ENCODE peak calls at places on chromosomes 13 and 19, in four cellular contexts. One of them, this sample, is unnamed.

GRCh38 chr19:3655402-3656072 is 28.9 kb upstream of the CACTIN start:
- DNase-seq in A549: no peak
- DNase-seq in nephron progenitor cell: no peak
- DNase-seq in HCT116: no peak
- DNase-seq in this sample: peak; percentile 52

GRCh38 chr19:29667941-29668340 is 2.7 kb downstream of the PLEKHF1 start:
- DNase-seq in A549: no peak
- DNase-seq in nephron progenitor cell: no peak
- DNase-seq in HCT116: no peak
- DNase-seq in this sample: no peak

GRCh38 chr19:12247644-12248222 is 47.0 kb downstream of the ZNF44 start:
- DNase-seq in A549: no peak
- DNase-seq in nephron progenitor cell: no peak
- DNase-seq in HCT116: no peak
- DNase-seq in this sample: no peak

GRCh38 chr19:3721900-3722442 is 13.8 kb downstream of the TJP3 start:
- DNase-seq in A549: no peak
- DNase-seq in nephron progenitor cell: no peak
- DNase-seq in HCT116: no peak
- DNase-seq in this sample: no peak

GRCh38 chr19:13920940-13921744 is 15.1 kb downstream of the CC2D1A start:
- DNase-seq in A549: peak; percentile 76
- DNase-seq in nephron progenitor cell: no peak
- DNase-seq in HCT116: peak; percentile 39
- DNase-seq in this sample: no peak

GRCh38 chr19:48403606-48404005 is 10.1 kb downstream of the GRIN2D start:
- DNase-seq in A549: peak; percentile 78
- DNase-seq in nephron progenitor cell: no peak
- DNase-seq in HCT116: no peak
- DNase-seq in this sample: no peak

GRCh38 chr19:15671891-15672579 is 852 bp upstream of the CYP4F12 start:
- DNase-seq in A549: no peak
- DNase-seq in nephron progenitor cell: no peak
- DNase-seq in HCT116: no peak
- DNase-seq in this sample: no peak

GRCh38 chr19:43315851-43316250 is 37.6 kb upstream of the CD177 start:
- DNase-seq in A549: no peak
- DNase-seq in nephron progenitor cell: no peak
- DNase-seq in HCT116: no peak
- DNase-seq in this sample: no peak

GRCh38 chr13:95355491-95355890 is 54.2 kb upstream of the ABCC4 start:
- DNase-seq in A549: no peak
- DNase-seq in nephron progenitor cell: no peak
- DNase-seq in HCT116: no peak
- DNase-seq in this sample: no peak

GRCh38 chr13:109655611-109656010 is 130.8 kb downstream of the IRS2 start:
- DNase-seq in A549: no peak
- DNase-seq in nephron progenitor cell: no peak
- DNase-seq in HCT116: no peak
- DNase-seq in this sample: no peak

GRCh38 chr13:97352815-97353214 is 81.2 kb upstream of the RAP2A start:
- DNase-seq in A549: no peak
- DNase-seq in nephron progenitor cell: no peak
- DNase-seq in HCT116: no peak
- DNase-seq in this sample: no peak

GRCh38 chr13:76222511-76222910 is 586.4 kb downstream of the LMO7 start:
- DNase-seq in A549: no peak
- DNase-seq in nephron progenitor cell: no peak
- DNase-seq in HCT116: no peak
- DNase-seq in this sample: no peak

GRCh38 chr19:5002143-5002542 is 33.2 kb downstream of the KDM4B start:
- DNase-seq in A549: peak; percentile 27
- DNase-seq in nephron progenitor cell: no peak
- DNase-seq in HCT116: peak; percentile 16
- DNase-seq in this sample: no peak

GRCh38 chr19:49591731-49592485 is 926 bp downstream of the PRR12 start:
- DNase-seq in A549: peak; percentile 87
- DNase-seq in nephron progenitor cell: peak; percentile 62
- DNase-seq in HCT116: no peak
- DNase-seq in this sample: no peak

GRCh38 chr13:82933986-82934385 is 948.3 kb downstream of the SLITRK1 start:
- DNase-seq in A549: no peak
- DNase-seq in nephron progenitor cell: no peak
- DNase-seq in HCT116: no peak
- DNase-seq in this sample: no peak

GRCh38 chr13:76868451-76868850 is 17.8 kb downstream of the KCTD12 start:
- DNase-seq in A549: no peak
- DNase-seq in nephron progenitor cell: no peak
- DNase-seq in HCT116: no peak
- DNase-seq in this sample: no peak

GRCh38 chr13:84352946-84353345 is 470.7 kb upstream of the SLITRK1 start:
- DNase-seq in A549: no peak
- DNase-seq in nephron progenitor cell: no peak
- DNase-seq in HCT116: no peak
- DNase-seq in this sample: no peak

GRCh38 chr13:46058268-46058667 is 5.7 kb upstream of the ZC3H13 start:
- DNase-seq in A549: no peak
- DNase-seq in nephron progenitor cell: no peak
- DNase-seq in HCT116: no peak
- DNase-seq in this sample: no peak

GRCh38 chr13:28754698-28755545 is 36.2 kb upstream of the SLC46A3 start:
- DNase-seq in A549: peak; percentile 40
- DNase-seq in nephron progenitor cell: no peak
- DNase-seq in HCT116: peak; percentile 19
- DNase-seq in this sample: no peak
- TF ChIP-seq CTCF in A549: no peak
- TF ChIP-seq CTCF in nephron progenitor cell: no peak
- TF ChIP-seq CTCF in HCT116: peak; percentile 11
- TF ChIP-seq CTCF in this sample: no peak

GRCh38 chr19:22545751-22546150 is 88.4 kb upstream of the ZNF492 start:
- DNase-seq in A549: peak; percentile 27
- DNase-seq in nephron progenitor cell: peak; percentile 8
- DNase-seq in HCT116: peak; percentile 8
- DNase-seq in this sample: no peak
- TF ChIP-seq CTCF in A549: no peak
- TF ChIP-seq CTCF in nephron progenitor cell: peak; percentile 8
- TF ChIP-seq CTCF in HCT116: peak; percentile 49
- TF ChIP-seq CTCF in this sample: no peak

GRCh38 chr19:54159352-54160181 is at the start of gene LENG1:
- DNase-seq in A549: peak; percentile 100
- DNase-seq in nephron progenitor cell: peak; percentile 97
- DNase-seq in HCT116: peak; percentile 100
- DNase-seq in this sample: peak; percentile 100
- TF ChIP-seq CTCF in A549: no peak
- TF ChIP-seq CTCF in nephron progenitor cell: peak; percentile 15
- TF ChIP-seq CTCF in HCT116: peak; percentile 11
- TF ChIP-seq CTCF in this sample: peak; percentile 15

DNA sequence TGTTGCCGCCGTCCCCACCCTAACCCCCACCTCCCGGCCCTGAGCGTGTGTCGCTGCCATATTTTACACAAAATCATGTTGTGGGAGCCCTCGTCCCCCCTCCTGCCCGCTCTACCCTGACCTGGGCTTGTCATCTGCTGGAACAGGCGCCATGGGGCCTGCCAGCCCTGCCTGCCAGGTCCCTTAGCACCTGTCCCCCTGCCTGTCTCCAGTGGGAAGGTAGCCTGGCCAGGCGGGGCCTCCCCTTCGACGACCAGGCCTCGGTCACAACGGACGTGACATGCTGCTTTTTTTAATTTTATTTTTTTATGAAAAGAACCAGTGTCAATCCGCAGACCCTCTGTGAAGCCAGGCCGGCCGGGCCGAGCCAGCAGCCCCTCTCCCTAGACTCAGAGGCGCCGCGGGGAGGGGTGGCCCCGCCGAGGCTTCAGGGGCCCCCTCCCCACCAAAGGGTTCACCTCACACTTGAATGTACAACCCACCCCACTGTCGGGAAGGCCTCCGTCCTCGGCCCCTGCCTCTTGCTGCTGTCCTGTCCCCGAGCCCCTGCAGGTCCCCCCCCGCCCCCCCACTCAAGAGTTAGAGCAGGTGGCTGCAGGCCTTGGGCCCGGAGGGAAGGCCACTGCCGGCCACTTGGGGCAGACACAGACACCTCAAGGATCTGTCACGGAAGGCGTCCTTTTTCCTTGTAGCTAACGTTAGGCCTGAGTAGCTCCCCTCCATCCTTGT is 6.4 kb downstream of the YIPF2 start:
- DNase-seq in A549: no peak
- DNase-seq in nephron progenitor cell: no peak
- DNase-seq in HCT116: no peak
- DNase-seq in this sample: no peak
- TF ChIP-seq CTCF in A549: no peak
- TF ChIP-seq CTCF in nephron progenitor cell: no peak
- TF ChIP-seq CTCF in HCT116: no peak
- TF ChIP-seq CTCF in this sample: no peak

GRCh38 chr19:38529610-38530009 is 88.1 kb downstream of the MAP4K1 start:
- DNase-seq in A549: no peak
- DNase-seq in nephron progenitor cell: no peak
- DNase-seq in HCT116: no peak
- DNase-seq in this sample: no peak
- TF ChIP-seq CTCF in A549: no peak
- TF ChIP-seq CTCF in nephron progenitor cell: no peak
- TF ChIP-seq CTCF in HCT116: no peak
- TF ChIP-seq CTCF in this sample: no peak

DNA sequence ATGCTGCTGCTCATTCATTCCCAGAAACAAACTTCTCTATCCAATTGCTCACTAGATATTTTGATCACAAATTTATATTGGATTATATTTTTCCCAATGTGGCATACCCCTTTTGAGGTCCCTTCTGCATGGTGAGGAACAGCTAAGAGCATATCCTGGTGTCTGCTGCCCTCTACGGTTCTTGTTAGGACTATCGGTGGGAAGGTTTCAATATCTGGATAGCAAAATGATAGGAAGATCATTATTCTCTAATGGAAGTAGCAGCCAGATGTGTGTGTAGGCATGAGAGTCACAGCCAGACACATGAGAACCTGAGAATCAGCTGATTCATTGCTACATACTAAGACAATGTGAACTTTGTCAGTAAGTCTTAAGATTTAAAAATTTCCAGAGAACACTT is 1422.4 kb upstream of the MIR17HG start:
- DNase-seq in A549: peak; percentile 30
- DNase-seq in nephron progenitor cell: peak; percentile 16
- DNase-seq in HCT116: peak; percentile 10
- DNase-seq in this sample: no peak
- TF ChIP-seq CTCF in A549: peak; percentile 38
- TF ChIP-seq CTCF in nephron progenitor cell: peak; percentile 48
- TF ChIP-seq CTCF in HCT116: peak; percentile 37
- TF ChIP-seq CTCF in this sample: peak; percentile 31

DNA sequence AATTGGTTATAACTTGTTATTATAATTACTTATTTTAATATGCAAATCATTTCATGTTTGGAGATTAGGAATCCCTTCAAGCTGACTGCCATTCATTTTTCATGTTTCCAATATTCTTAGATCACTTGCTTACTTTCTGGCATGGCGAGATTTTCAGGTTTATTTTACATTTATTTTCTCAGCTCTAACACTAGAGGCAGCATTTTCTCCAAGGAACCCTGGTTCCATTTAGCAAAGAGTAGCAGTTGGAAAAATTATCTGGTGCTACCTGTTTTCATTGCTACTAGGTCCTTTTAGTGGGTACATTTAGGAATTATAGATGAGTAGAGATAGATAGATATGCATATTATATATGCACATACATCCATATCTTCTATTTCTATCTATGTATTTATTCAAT is 90.9 kb upstream of the TRPC4 start:
- DNase-seq in A549: no peak
- DNase-seq in nephron progenitor cell: no peak
- DNase-seq in HCT116: no peak
- DNase-seq in this sample: no peak
- TF ChIP-seq CTCF in A549: peak; percentile 7
- TF ChIP-seq CTCF in nephron progenitor cell: peak; percentile 10
- TF ChIP-seq CTCF in HCT116: no peak
- TF ChIP-seq CTCF in this sample: no peak

GRCh38 chr13:53781941-53782340 is 753.3 kb downstream of the OLFM4 start:
- DNase-seq in A549: no peak
- DNase-seq in nephron progenitor cell: peak; percentile 8
- DNase-seq in HCT116: no peak
- DNase-seq in this sample: no peak
- TF ChIP-seq CTCF in A549: no peak
- TF ChIP-seq CTCF in nephron progenitor cell: no peak
- TF ChIP-seq CTCF in HCT116: no peak
- TF ChIP-seq CTCF in this sample: no peak

GRCh38 chr19:47310819-47311218 is 1.2 kb downstream of the C5AR1 start:
- DNase-seq in A549: peak; percentile 89
- DNase-seq in nephron progenitor cell: no peak
- DNase-seq in HCT116: no peak
- DNase-seq in this sample: no peak

GRCh38 chr19:47316513-47316912 is 6.9 kb downstream of the C5AR1 start:
- DNase-seq in A549: no peak
- DNase-seq in nephron progenitor cell: no peak
- DNase-seq in HCT116: no peak
- DNase-seq in this sample: no peak

GRCh38 chr19:47313754-47314133 is 4.1 kb downstream of the C5AR1 start:
- DNase-seq in A549: no peak
- DNase-seq in nephron progenitor cell: no peak
- DNase-seq in HCT116: no peak
- DNase-seq in this sample: no peak

GRCh38 chr19:47312366-47313006 is 2.8 kb downstream of the C5AR1 start:
- DNase-seq in A549: no peak
- DNase-seq in nephron progenitor cell: no peak
- DNase-seq in HCT116: no peak
- DNase-seq in this sample: no peak

DNA sequence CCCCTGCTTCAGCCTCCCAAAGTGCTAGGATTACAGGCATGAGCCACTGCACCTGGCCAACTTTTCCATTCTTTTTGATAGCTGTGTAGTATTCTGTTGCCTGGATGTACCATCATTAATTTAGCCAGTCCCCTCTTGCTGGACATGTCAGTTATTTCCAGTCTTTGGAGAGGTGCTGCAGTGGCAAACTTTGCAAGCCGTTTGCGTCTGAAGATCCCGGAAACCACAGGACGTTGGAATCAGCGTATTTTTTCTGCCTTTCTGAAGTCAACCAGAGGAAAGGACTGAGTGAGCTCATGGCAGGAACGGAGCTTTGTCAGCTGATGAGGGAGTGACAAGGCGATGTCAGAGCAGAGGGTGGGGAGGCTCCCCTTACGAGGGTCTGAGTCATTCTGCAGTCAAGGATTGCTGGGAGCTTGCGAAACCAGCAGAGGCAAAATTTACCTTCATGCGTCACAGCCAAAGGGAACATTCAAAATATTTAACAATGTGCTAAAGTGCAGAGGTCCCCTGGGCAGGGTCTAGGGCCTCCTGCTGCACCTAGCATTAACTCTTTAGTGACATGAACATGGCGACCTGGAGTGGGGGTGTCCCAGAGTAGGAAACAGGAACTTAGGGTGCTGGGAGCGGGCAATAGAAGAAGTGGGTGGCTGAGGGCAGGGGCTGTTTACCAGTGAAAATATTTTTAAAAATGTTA is 5.6 kb downstream of the C5AR1 start:
- DNase-seq in A549: peak; percentile 99
- DNase-seq in nephron progenitor cell: no peak
- DNase-seq in HCT116: peak; percentile 87
- DNase-seq in this sample: peak; percentile 56
- TF ChIP-seq CTCF in A549: no peak
- TF ChIP-seq CTCF in nephron progenitor cell: no peak
- TF ChIP-seq CTCF in HCT116: no peak
- TF ChIP-seq CTCF in this sample: no peak